ENCODE peak calls at places on chromosome 19, in eight cellular contexts. One of them, this sample, is unnamed.

GRCh38 chr19:32688315-32688714 is 3.3 kb upstream of the NUDT19 start:
- DNase-seq in fibroblast of pulmonary artery: no peak
- DNase-seq in activated CD8-positive, alpha-beta memory T cell treated with anti-CD3 and anti-CD28 coated beads for 4 hours: no peak
- DNase-seq in NT2/D1: no peak
- DNase-seq in CD4-positive, CD25-positive, alpha-beta regulatory T cell: no peak
- DNase-seq in activated CD4-positive, alpha-beta T cell treated with anti-CD3 and anti-CD28 coated beads for 36 hours: no peak
- DNase-seq in kidney: no peak
- DNase-seq in type B pancreatic cell: no peak
- DNase-seq in this sample: no peak

GRCh38 chr19:33227870-33228599 is 2.4 kb upstream of the SLC7A10 start:
- DNase-seq in fibroblast of pulmonary artery: no peak
- DNase-seq in activated CD8-positive, alpha-beta memory T cell treated with anti-CD3 and anti-CD28 coated beads for 4 hours: no peak
- DNase-seq in NT2/D1: no peak
- DNase-seq in CD4-positive, CD25-positive, alpha-beta regulatory T cell: no peak
- DNase-seq in activated CD4-positive, alpha-beta T cell treated with anti-CD3 and anti-CD28 coated beads for 36 hours: no peak
- DNase-seq in kidney: no peak
- DNase-seq in type B pancreatic cell: no peak
- DNase-seq in this sample: no peak

GRCh38 chr19:7159105-7159933 is 89.8 kb downstream of the ZNF557 start:
- DNase-seq in fibroblast of pulmonary artery: peak; percentile 91
- DNase-seq in activated CD8-positive, alpha-beta memory T cell treated with anti-CD3 and anti-CD28 coated beads for 4 hours: no peak
- DNase-seq in NT2/D1: no peak
- DNase-seq in CD4-positive, CD25-positive, alpha-beta regulatory T cell: no peak
- DNase-seq in activated CD4-positive, alpha-beta T cell treated with anti-CD3 and anti-CD28 coated beads for 36 hours: no peak
- DNase-seq in kidney: no peak
- DNase-seq in type B pancreatic cell: no peak
- DNase-seq in this sample: no peak

GRCh38 chr19:48926909-48927308 is 6.6 kb upstream of the DHDH start:
- DNase-seq in fibroblast of pulmonary artery: peak; percentile 98
- DNase-seq in activated CD8-positive, alpha-beta memory T cell treated with anti-CD3 and anti-CD28 coated beads for 4 hours: no peak
- DNase-seq in NT2/D1: no peak
- DNase-seq in CD4-positive, CD25-positive, alpha-beta regulatory T cell: no peak
- DNase-seq in activated CD4-positive, alpha-beta T cell treated with anti-CD3 and anti-CD28 coated beads for 36 hours: peak; percentile 55
- DNase-seq in kidney: no peak
- DNase-seq in type B pancreatic cell: no peak
- DNase-seq in this sample: peak; percentile 93

GRCh38 chr19:54179921-54180452 is 7.0 kb upstream of the TMC4 start:
- DNase-seq in fibroblast of pulmonary artery: peak; percentile 72
- DNase-seq in activated CD8-positive, alpha-beta memory T cell treated with anti-CD3 and anti-CD28 coated beads for 4 hours: no peak
- DNase-seq in NT2/D1: no peak
- DNase-seq in CD4-positive, CD25-positive, alpha-beta regulatory T cell: no peak
- DNase-seq in activated CD4-positive, alpha-beta T cell treated with anti-CD3 and anti-CD28 coated beads for 36 hours: no peak
- DNase-seq in kidney: peak; percentile 84
- DNase-seq in type B pancreatic cell: peak; percentile 79
- DNase-seq in this sample: peak; percentile 89

GRCh38 chr19:58305932-58306323 is 751 bp downstream of the ERVK3-1 start:
- DNase-seq in fibroblast of pulmonary artery: peak; percentile 19
- DNase-seq in activated CD8-positive, alpha-beta memory T cell treated with anti-CD3 and anti-CD28 coated beads for 4 hours: no peak
- DNase-seq in NT2/D1: no peak
- DNase-seq in CD4-positive, CD25-positive, alpha-beta regulatory T cell: no peak
- DNase-seq in activated CD4-positive, alpha-beta T cell treated with anti-CD3 and anti-CD28 coated beads for 36 hours: peak; percentile 10
- DNase-seq in kidney: no peak
- DNase-seq in type B pancreatic cell: no peak
- DNase-seq in this sample: no peak

GRCh38 chr19:38666662-38667448 is 19.4 kb downstream of the ACTN4 start:
- DNase-seq in fibroblast of pulmonary artery: peak; percentile 85
- DNase-seq in activated CD8-positive, alpha-beta memory T cell treated with anti-CD3 and anti-CD28 coated beads for 4 hours: no peak
- DNase-seq in NT2/D1: peak; percentile 51
- DNase-seq in CD4-positive, CD25-positive, alpha-beta regulatory T cell: peak; percentile 53
- DNase-seq in activated CD4-positive, alpha-beta T cell treated with anti-CD3 and anti-CD28 coated beads for 36 hours: peak; percentile 46
- DNase-seq in kidney: peak; percentile 59
- DNase-seq in type B pancreatic cell: no peak
- DNase-seq in this sample: peak; percentile 93

GRCh38 chr19:46674416-46675178 is 13.6 kb upstream of the DACT3 start:
- DNase-seq in fibroblast of pulmonary artery: peak; percentile 25
- DNase-seq in activated CD8-positive, alpha-beta memory T cell treated with anti-CD3 and anti-CD28 coated beads for 4 hours: no peak
- DNase-seq in NT2/D1: no peak
- DNase-seq in CD4-positive, CD25-positive, alpha-beta regulatory T cell: no peak
- DNase-seq in activated CD4-positive, alpha-beta T cell treated with anti-CD3 and anti-CD28 coated beads for 36 hours: no peak
- DNase-seq in kidney: no peak
- DNase-seq in type B pancreatic cell: no peak
- DNase-seq in this sample: peak; percentile 22

GRCh38 chr19:33226550-33227241 is 1.0 kb upstream of the SLC7A10 start:
- DNase-seq in fibroblast of pulmonary artery: no peak
- DNase-seq in activated CD8-positive, alpha-beta memory T cell treated with anti-CD3 and anti-CD28 coated beads for 4 hours: no peak
- DNase-seq in NT2/D1: peak; percentile 50
- DNase-seq in CD4-positive, CD25-positive, alpha-beta regulatory T cell: no peak
- DNase-seq in activated CD4-positive, alpha-beta T cell treated with anti-CD3 and anti-CD28 coated beads for 36 hours: peak; percentile 31
- DNase-seq in kidney: no peak
- DNase-seq in type B pancreatic cell: no peak
- DNase-seq in this sample: peak; percentile 65

This sample was measured in astrocyte of the hippocampus.